ENCODE peak calls at places on chromosome 10, in six cellular contexts. R, J, L, V, S and T are unnamed samples.

GRCh38 chr10:103049237-103049636 is 131.1 kb downstream of the CNNM2 start:
- DNase-seq in L (no peak), S (no peak), J (no peak), V (no peak), R (no peak), T (no peak)

GRCh38 chr10:91683976-91684375 is 51.1 kb upstream of the PPP1R3C start:
- DNase-seq in S (no peak), V (peak), R (no peak), L (no peak), J (no peak), T (no peak)

GRCh38 chr10:110352930-110353243 is 48.2 kb upstream of the SMNDC1 start:
- DNase-seq in R (no peak), J (no peak), V (no peak), S (no peak), L (no peak), T (no peak)

GRCh38 chr10:110609592-110609991 is 34.5 kb upstream of the RBM20 start:
- DNase-seq in R (no peak), L (no peak), S (no peak), J (peak), V (peak), T (no peak)

GRCh38 chr10:60820093-60820769 is 42.0 kb downstream of the CDK1 start:
- DNase-seq in J (no peak), L (no peak), S (no peak), R (no peak), V (peak), T (no peak)

GRCh38 chr10:78894841-78895195 is 173.9 kb upstream of the ZMIZ1 start:
- DNase-seq in J (peak), V (no peak), R (no peak), L (no peak), S (no peak), T (no peak)

GRCh38 chr10:113438660-113439059 is 114.2 kb upstream of the HABP2 start:
- DNase-seq in V (peak), S (no peak), R (no peak), L (no peak), J (no peak), T (no peak)

GRCh38 chr10:126130291-126130710 is 233.9 kb downstream of the FANK1 start:
- DNase-seq in J (no peak), V (peak), R (no peak), L (no peak), S (peak), T (no peak)

GRCh38 chr10:10589540-10589939 is 428.1 kb upstream of the CELF2 start:
- DNase-seq in L (no peak), R (no peak), J (no peak), V (peak), S (no peak), T (no peak)

GRCh38 chr10:96665306-96665705 is 55.0 kb downstream of the PIK3AP1 start:
- DNase-seq in R (no peak), V (no peak), L (no peak), J (no peak), S (no peak), T (no peak)

GRCh38 chr10:45557275-45557905 is 115.2 kb downstream of the ZFAND4 start:
- DNase-seq in V (peak), R (peak), S (no peak), J (no peak), L (no peak), T (no peak)

GRCh38 chr10:132915411-132915810 is 27.0 kb downstream of the CFAP46 start:
- DNase-seq in V (no peak), R (no peak), S (no peak), J (peak), L (no peak), T (no peak)

GRCh38 chr10:60883187-60883586 is 60.8 kb downstream of the RHOBTB1 start:
- DNase-seq in S (no peak), J (peak), V (peak), L (no peak), R (peak), T (no peak)

GRCh38 chr10:76428541-76429330 is 997.3 kb downstream of the LRMDA start:
- DNase-seq in R (no peak), L (no peak), J (no peak), V (peak), S (no peak), T (no peak)

GRCh38 chr10:82925547-82925946 is 1050.6 kb downstream of the NRG3 start:
- DNase-seq in J (no peak), S (no peak), R (no peak), L (no peak), V (no peak), T (no peak)

GRCh38 chr10:48634198-48634983 is 29.5 kb upstream of the ARHGAP22 start:
- DNase-seq in L (peak), J (no peak), V (peak), S (no peak), R (no peak), T (no peak)

GRCh38 chr10:35219906-35220890 is 93.6 kb downstream of the CREM start:
- DNase-seq in J (no peak), R (no peak), S (no peak), L (no peak), V (no peak), T (no peak)

GRCh38 chr10:29479081-29479917 is 155.5 kb downstream of the SVIL start:
- DNase-seq in V (no peak), S (no peak), L (no peak), J (no peak), R (no peak), T (no peak)

GRCh38 chr10:1576467-1577259 is 160.7 kb downstream of the ADARB2 start:
- DNase-seq in V (no peak), R (no peak), J (no peak), L (peak), S (no peak), T (no peak)

GRCh38 chr10:60846173-60846572 is 67.9 kb downstream of the CDK1 start:
- DNase-seq in V (peak), S (no peak), R (no peak), J (no peak), L (no peak), T (no peak)

GRCh38 chr10:74151057-74151878 is at the start of gene ADK:
- DNase-seq in L (peak), J (peak), V (peak), R (peak), S (peak), T (peak)